ENCODE peak calls at places on chromosome 22, in seven cellular contexts. P is colonic mucosa; F is kidney epithelial cell; E is fibroblast of lung; N is CD8-positive, alpha-beta T cell; J is heart right ventricle; D is H7. C is an unnamed sample. For H3K36me3, the result is how much of the 10 kb centered on the place peaks cover.

GRCh38 chr22:49962012-49962750 is 1.6 kb downstream of the PIM3 start:
- DNase-seq in P (peak), F (peak), J (peak), N (peak), D (peak), E (peak), C (peak)

GRCh38 chr22:38957046-38957770 is at the start of gene APOBEC3A:
- DNase-seq in F (no peak), J (no peak), N (no peak), E (no peak), D (no peak), P (peak), C (no peak)

GRCh38 chr22:36546092-36546804 is 17.3 kb upstream of the EIF3D start:
- DNase-seq in F (no peak), J (no peak), N (peak), E (peak), D (peak), P (no peak), C (no peak)

GRCh38 chr22:24697671-24698082 is 76.8 kb downstream of the PIWIL3 start:
- DNase-seq in J (peak), F (no peak), N (no peak), D (peak), E (no peak), P (peak), C (no peak)

GRCh38 chr22:43389227-43389836 is 22.5 kb upstream of the MPPED1 start:
- DNase-seq in J (no peak), P (no peak), N (no peak), D (peak), F (no peak), E (no peak), C (no peak)

GRCh38 chr22:50059185-50059880 is 1.2 kb upstream of the TTLL8 start:
- DNase-seq in F (no peak), E (peak), J (no peak), N (no peak), P (no peak), D (peak), C (no peak)

GRCh38 chr22:24247564-24248344 is 2.9 kb upstream of the GGT5 start:
- DNase-seq in P (peak), J (peak), D (peak), F (no peak), E (peak), N (peak), C (peak)

GRCh38 chr22:42022162-42022847 is 23.7 kb downstream of the WBP2NL start:
- DNase-seq in N (no peak), E (no peak), J (no peak), P (peak), D (no peak), F (peak), C (no peak)

GRCh38 chr22:38973289-38974169 is 8.6 kb upstream of the APOBEC3B start:
- DNase-seq in N (peak), E (peak), P (peak), F (no peak), J (no peak), D (peak), C (no peak)

GRCh38 chr22:22040908-22041307 is 58.3 kb upstream of the TOP3B start:
- DNase-seq in N (no peak), J (no peak), P (no peak), D (no peak), E (no peak), F (no peak), C (no peak)

GRCh38 chr22:35477911-35478582 is 62.6 kb upstream of the RASD2 start:
- DNase-seq in P (peak), D (no peak), J (peak), N (no peak), E (peak), F (peak), C (peak)

GRCh38 chr22:24068377-24068680 is 57.2 kb downstream of the CABIN1 start:
- DNase-seq in J (no peak), F (no peak), P (no peak), E (no peak), N (no peak), D (no peak), C (no peak)

GRCh38 chr22:49880281-49880680 is 26.6 kb downstream of the ZBED4 start:
- DNase-seq in E (no peak), D (peak), N (no peak), P (no peak), J (no peak), F (peak), C (no peak)

GRCh38 chr22:42010778-42011177 is 12.2 kb downstream of the WBP2NL start:
- DNase-seq in P (no peak), E (no peak), F (no peak), N (no peak), J (no peak), D (no peak), C (no peak)

GRCh38 chr22:23070418-23071162 is at the start of gene GNAZ:
- DNase-seq in D (peak), N (no peak), F (no peak), P (no peak), E (no peak), J (peak), C (no peak)

GRCh38 chr22:17780116-17780740 is 6.0 kb upstream of the BID start:
- DNase-seq in N (no peak), F (no peak), J (no peak), P (no peak), D (no peak), E (no peak), C (no peak)

GRCh38 chr22:23888615-23889401 is 5.4 kb upstream of the MIF start:
- DNase-seq in F (no peak), N (no peak), J (no peak), E (peak), P (no peak), D (peak), C (no peak)

GRCh38 chr22:24428751-24429410 is 1.5 kb downstream of the ADORA2A start:
- DNase-seq in D (no peak), F (no peak), N (no peak), E (no peak), P (no peak), J (peak), C (no peak)

GRCh38 chr22:36052505-36052941 is 23.9 kb upstream of the RBFOX2 start:
- DNase-seq in J (no peak), E (no peak), P (no peak), F (peak), D (no peak), N (no peak), C (no peak)

GRCh38 chr22:43440556-43440955 is 28.7 kb downstream of the MPPED1 start:
- DNase-seq in N (no peak), E (no peak), P (no peak), D (peak), F (no peak), J (no peak), C (no peak)

GRCh38 chr22:45565171-45565570 is 62.5 kb downstream of the FBLN1 start:
- DNase-seq in E (no peak), J (no peak), N (no peak), D (no peak), F (no peak), P (no peak), C (no peak)

GRCh38 chr22:45564349-45565030 is 61.8 kb downstream of the FBLN1 start:
- DNase-seq in P (no peak), J (no peak), N (no peak), D (no peak), E (no peak), F (no peak), C (no peak)

GRCh38 chr22:45562537-45563361 is 60.1 kb downstream of the FBLN1 start:
- DNase-seq in F (no peak), N (no peak), P (no peak), J (no peak), D (no peak), E (no peak), C (no peak)

GRCh38 chr22:45563362-45564040 is 60.8 kb downstream of the FBLN1 start:
- DNase-seq in E (no peak), N (no peak), D (no peak), J (no peak), P (no peak), F (no peak), C (no peak)

GRCh38 chr22:45562102-45562501 is 59.4 kb downstream of the FBLN1 start:
- DNase-seq in F (no peak), P (no peak), N (no peak), D (no peak), E (peak), J (no peak), C (no peak)
- H3K36me3 ChIP-seq in F (under half), P (under half), N (under half), D (under half), E (under half), J (under half), C (under half)

DNA sequence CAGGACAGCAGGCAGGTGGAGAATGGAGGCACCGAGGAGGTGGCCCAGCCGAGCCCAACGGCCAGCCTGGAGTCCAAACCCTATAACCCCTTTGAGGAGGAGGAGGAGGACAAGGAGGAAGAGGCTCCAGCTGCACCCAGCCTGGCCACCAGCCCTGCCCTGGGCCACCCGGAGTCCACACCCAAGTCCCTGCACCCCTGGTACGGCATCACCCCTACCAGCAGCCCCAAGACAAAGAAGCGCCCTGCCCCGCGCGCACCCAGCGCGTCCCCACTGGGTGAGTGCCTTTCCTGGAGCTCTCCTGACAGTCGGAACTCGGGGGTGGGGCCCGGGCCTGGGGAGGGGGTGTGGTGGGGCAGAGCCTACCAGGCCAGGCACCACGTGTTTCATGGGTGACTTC is 19.7 kb downstream of the MICALL1 start:
- DNase-seq in P (no peak), J (no peak), F (no peak), E (no peak), N (no peak), D (no peak), C (no peak)
- H3K36me3 ChIP-seq in P (under half), J (half or more), F (under half), E (under half), N (under half), D (under half), C (under half)

DNA sequence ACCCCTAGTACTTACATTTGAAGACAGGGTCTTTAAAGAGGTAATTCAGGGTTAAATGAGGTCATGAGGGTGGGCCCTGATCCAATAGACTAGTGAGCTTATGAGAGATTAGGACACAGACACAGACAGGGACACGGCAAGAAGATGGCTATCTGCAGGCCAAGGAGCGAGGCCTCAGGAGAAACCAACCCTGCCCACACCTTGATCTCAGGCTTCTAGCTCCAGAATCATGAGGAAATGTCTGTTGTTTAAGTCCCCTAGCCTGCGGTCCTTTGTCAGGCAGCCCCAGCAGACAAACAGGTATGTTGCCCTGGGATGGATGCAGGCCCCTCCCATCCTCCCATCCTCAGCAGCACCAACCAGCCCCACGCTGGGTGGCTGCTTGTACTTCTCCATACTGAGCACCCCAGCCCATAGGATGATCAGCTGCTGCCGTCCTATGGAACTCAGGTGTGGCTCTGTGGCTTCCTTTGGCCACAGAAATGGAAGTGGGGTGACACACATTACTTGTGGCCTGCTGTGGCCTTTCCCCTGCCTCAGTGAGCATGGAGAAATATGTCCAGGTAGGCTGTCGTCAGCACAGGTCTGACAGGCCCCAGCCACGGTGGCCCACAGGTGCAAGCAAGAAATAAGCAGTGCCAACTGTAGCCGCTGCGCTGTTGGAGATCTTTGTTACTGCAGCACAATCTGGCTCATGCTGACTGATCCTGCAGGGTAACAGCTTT is 7.9 kb downstream of the GNB1L start:
- DNase-seq in N (no peak), J (no peak), P (no peak), D (peak), F (no peak), E (no peak), C (no peak)
- H3K36me3 ChIP-seq in N (under half), J (under half), P (under half), D (under half), F (under half), E (under half), C (under half)

DNA sequence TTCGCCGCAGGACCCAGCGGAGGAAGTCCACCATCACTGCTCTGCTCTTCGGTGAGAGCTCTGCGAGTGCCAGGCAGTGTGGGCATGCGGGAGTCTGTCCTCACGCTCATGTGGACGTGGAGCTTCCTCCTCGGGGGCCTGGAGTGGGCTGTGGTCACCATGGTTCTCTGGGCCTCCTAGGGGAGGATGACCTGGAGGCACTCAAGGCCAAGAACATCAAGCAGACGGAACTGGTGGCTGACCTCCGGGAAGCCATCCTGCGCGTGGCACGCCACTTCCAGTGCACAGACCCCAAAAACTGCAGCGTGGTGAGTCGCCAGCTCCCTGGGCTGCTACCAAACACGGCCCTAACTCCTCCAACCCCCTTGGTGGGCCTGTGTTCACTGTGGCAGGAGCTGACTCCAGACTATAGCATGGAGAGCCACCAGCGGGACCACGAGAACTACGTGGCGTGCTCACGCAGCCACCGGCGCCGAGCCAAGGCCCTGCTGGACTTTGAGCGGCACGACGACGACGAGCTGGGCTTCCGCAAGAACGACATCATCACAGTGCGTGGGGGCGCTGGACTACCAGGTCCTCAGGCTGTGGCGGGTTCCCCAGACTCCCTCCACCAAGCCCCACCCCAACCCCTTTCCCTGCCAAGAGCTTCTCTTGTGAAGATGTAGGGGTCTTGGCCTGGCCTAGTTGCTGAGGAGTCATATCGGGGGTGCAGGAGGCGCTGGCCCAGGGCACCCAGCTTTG is 36.8 kb downstream of the SGSM3 start:
- DNase-seq in D (peak), E (no peak), P (no peak), F (no peak), N (no peak), J (no peak), C (no peak)
- H3K36me3 ChIP-seq in D (under half), E (under half), P (under half), F (under half), N (under half), J (half or more), C (half or more)

DNA sequence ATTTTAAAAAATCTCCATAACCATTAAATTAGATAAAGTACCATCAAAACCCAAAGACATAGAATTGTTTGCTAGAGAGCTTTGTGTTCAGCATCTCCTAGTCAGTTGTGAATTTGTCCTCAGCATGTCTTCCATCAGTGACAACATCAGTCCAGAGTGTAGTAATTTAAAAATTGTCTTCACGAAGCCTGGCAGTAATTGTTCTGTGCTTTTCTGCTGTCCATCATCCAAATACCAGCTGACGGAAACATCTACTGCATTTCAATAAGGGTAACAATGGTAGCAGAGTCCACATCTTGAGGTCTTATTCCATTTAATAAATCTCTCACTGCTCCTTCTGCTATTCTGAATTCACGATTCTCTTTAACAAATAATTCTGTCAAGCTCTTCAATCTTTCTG is 121.5 kb downstream of the ATXN10 start:
- DNase-seq in F (no peak), N (no peak), J (no peak), D (no peak), P (no peak), E (no peak), C (no peak)
- H3K36me3 ChIP-seq in F (under half), N (under half), J (under half), D (under half), P (under half), E (under half), C (under half)

DNA sequence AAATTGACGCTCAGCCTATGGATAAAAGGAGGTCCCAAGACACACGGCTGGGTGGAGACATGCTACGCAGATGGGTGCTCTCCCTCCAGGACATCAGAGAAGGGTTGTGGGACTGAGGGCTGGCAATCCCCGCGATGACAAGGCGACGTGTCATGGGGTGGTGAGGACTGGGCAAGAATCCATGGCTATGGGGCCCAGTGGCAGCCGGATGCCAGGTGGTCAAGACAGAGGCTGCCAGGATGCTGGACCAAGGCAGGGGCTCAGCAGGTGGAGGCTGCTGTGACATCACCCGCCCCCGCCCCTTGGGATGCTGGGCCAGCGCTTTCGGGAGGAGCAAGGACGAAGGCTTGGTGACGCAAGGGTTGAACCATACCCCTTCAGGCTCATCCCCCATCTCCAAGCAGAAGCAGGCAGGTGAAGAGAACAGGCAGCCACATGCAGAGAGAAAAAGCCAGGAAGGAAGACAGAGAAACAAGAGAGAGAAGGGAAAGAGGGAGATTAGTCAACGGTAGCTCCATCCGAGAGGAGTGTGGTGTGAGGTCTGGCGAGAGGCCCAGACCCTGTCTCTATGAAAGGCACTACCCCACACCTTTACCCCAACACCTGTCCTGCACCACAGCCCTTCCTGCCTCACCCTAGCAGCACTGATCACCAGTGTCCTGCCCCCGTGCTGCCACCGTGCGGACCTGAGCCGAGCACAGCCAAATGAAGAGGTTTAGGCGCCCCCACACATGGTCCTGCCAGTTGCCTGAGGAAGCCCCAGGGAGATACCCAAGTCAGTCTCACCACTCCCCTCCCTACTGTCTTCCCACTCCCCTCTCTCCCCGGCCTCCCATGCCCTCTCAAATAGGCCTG is 24.1 kb upstream of the RASL10A start:
- DNase-seq in D (peak), E (no peak), N (no peak), J (no peak), F (no peak), P (no peak), C (no peak)
- H3K36me3 ChIP-seq in D (under half), E (under half), N (half or more), J (half or more), F (under half), P (under half), C (half or more)

C was measured in gastrocnemius medialis.